ENCODE peak calls at places on chromosomes 4 and X, in eight cellular contexts. A is iPS-NIHi11, X is transverse colon, O is Calu3, K is lung, R is pons, E is NCI-H69, Y is activated T-cell treated with anti-CD3 and anti-CD28 coated beads for 24 hours. B is an unnamed sample.

GRCh38 chrX:81957900-81958545 is 756.1 kb downstream of the SH3BGRL start:
- DNase-seq in A (peak; percentile 11), X (no peak), O (peak; percentile 23), K (no peak), R (peak; percentile 37), E (peak; percentile 54), Y (no peak), B (peak; percentile 36)

GRCh38 chrX:107563851-107564250 is 64.5 kb upstream of the PRPS1 start:
- DNase-seq in A (no peak), X (no peak), O (no peak), K (no peak), R (no peak), E (peak; percentile 93), Y (no peak), B (no peak)

GRCh38 chr4:114093221-114093715 is 113.8 kb upstream of the ARSJ start:
- DNase-seq in A (no peak), X (no peak), O (no peak), K (no peak), R (no peak), E (no peak), Y (no peak), B (no peak)

GRCh38 chrX:139969286-139969685 is 4.0 kb upstream of the CXorf66 start:
- DNase-seq in A (no peak), X (no peak), O (no peak), K (no peak), R (no peak), E (no peak), Y (no peak), B (no peak)

GRCh38 chr4:106038012-106038411 is 142.7 kb downstream of the NPNT start:
- DNase-seq in A (no peak), X (no peak), O (peak; percentile 16), K (no peak), R (no peak), E (peak; percentile 2), Y (no peak), B (no peak)

GRCh38 chr4:20684852-20685763 is 15.2 kb upstream of the PACRGL start:
- DNase-seq in A (peak; percentile 18), X (no peak), O (no peak), K (no peak), R (peak; percentile 70), E (peak; percentile 55), Y (no peak), B (no peak)

GRCh38 chrX:46759645-46759974 is 692 bp upstream of the SLC9A7 start:
- DNase-seq in A (no peak), X (no peak), O (no peak), K (no peak), R (no peak), E (peak; percentile 45), Y (no peak), B (no peak)

GRCh38 chr4:101806914-101807313 is 16.4 kb downstream of the BANK1 start:
- DNase-seq in A (peak; percentile 11), X (no peak), O (no peak), K (no peak), R (no peak), E (peak; percentile 66), Y (no peak), B (no peak)

GRCh38 chr4:119124314-119124713 is 11.3 kb upstream of the MYOZ2 start:
- DNase-seq in A (no peak), X (no peak), O (no peak), K (no peak), R (no peak), E (no peak), Y (no peak), B (no peak)

GRCh38 chr4:113064244-113064643 is 14.8 kb downstream of the ANK2 start:
- DNase-seq in A (peak; percentile 85), X (no peak), O (no peak), K (no peak), R (no peak), E (peak; percentile 98), Y (no peak), B (peak; percentile 89)

GRCh38 chr4:139214039-139214534 is 37.1 kb upstream of the ELF2 start:
- DNase-seq in A (peak; percentile 72), X (peak; percentile 46), O (no peak), K (no peak), R (peak; percentile 63), E (peak; percentile 7), Y (no peak), B (no peak)

GRCh38 chr4:89117115-89117514 is 5.8 kb downstream of the TIGD2 start:
- DNase-seq in A (no peak), X (no peak), O (no peak), K (no peak), R (no peak), E (no peak), Y (no peak), B (no peak)

GRCh38 chrX:72712094-72712755 is 1.9 kb downstream of the PHKA1 start:
- DNase-seq in A (no peak), X (no peak), O (no peak), K (no peak), R (no peak), E (peak; percentile 8), Y (no peak), B (no peak)

GRCh38 chr4:82823062-82823461 is 24.5 kb upstream of the SCD5 start:
- DNase-seq in A (no peak), X (no peak), O (no peak), K (no peak), R (no peak), E (no peak), Y (no peak), B (no peak)

GRCh38 chr4:137390141-137390540 is 142.2 kb downstream of the PCDH18 start:
- DNase-seq in A (no peak), X (no peak), O (no peak), K (no peak), R (no peak), E (no peak), Y (no peak), B (no peak)

GRCh38 chr4:144557404-144557803 is 88.6 kb upstream of the HHIP start:
- DNase-seq in A (no peak), X (no peak), O (no peak), K (no peak), R (no peak), E (no peak), Y (no peak), B (no peak)

GRCh38 chr4:171983935-171984805 is 171.0 kb downstream of the GALNTL6 start:
- DNase-seq in A (no peak), X (no peak), O (no peak), K (no peak), R (no peak), E (no peak), Y (no peak), B (peak; percentile 25)

GRCh38 chr4:105061136-105061696 is 85.5 kb upstream of the TET2 start:
- DNase-seq in A (peak; percentile 45), X (peak; percentile 19), O (peak; percentile 21), K (no peak), R (peak; percentile 66), E (peak; percentile 5), Y (peak; percentile 33), B (no peak)

GRCh38 chr4:177118596-177118995 is 191.1 kb upstream of the NEIL3 start:
- DNase-seq in A (no peak), X (no peak), O (no peak), K (no peak), R (peak; percentile 29), E (peak; percentile 83), Y (no peak), B (no peak)

GRCh38 chr4:8261851-8262535 is 7.6 kb upstream of the HTRA3 start:
- DNase-seq in A (no peak), X (no peak), O (no peak), K (no peak), R (no peak), E (no peak), Y (no peak), B (no peak)

GRCh38 chrX:9349572-9350259 is 115.1 kb upstream of the TBL1X start:
- DNase-seq in A (no peak), X (no peak), O (no peak), K (no peak), R (no peak), E (no peak), Y (no peak), B (no peak)

GRCh38 chrX:13506574-13506973 is 62.8 kb upstream of the EGFL6 start:
- DNase-seq in A (peak; percentile 40), X (peak; percentile 56), O (peak; percentile 42), K (peak; percentile 32), R (peak; percentile 19), E (peak; percentile 60), Y (peak; percentile 26), B (peak; percentile 39)

GRCh38 chrX:74535633-74536141 is 78.7 kb downstream of the RLIM start:
- DNase-seq in A (peak; percentile 41), X (peak; percentile 81), O (peak; percentile 26), K (peak; percentile 58), R (no peak), E (peak; percentile 59), Y (peak; percentile 12), B (peak; percentile 6)

GRCh38 chrX:154829102-154829501 is 5.4 kb downstream of the SMIM9 start:
- DNase-seq in A (no peak), X (no peak), O (no peak), K (no peak), R (no peak), E (no peak), Y (no peak), B (no peak)

GRCh38 chrX:108130889-108131288 is 39.3 kb downstream of the ATG4A start:
- DNase-seq in A (no peak), X (no peak), O (no peak), K (no peak), R (no peak), E (no peak), Y (no peak), B (no peak)

GRCh38 chr4:4416981-4417380 is 30.1 kb downstream of the NSG1 start:
- DNase-seq in A (no peak), X (no peak), O (no peak), K (no peak), R (no peak), E (no peak), Y (no peak), B (no peak)

GRCh38 chrX:45771114-45771513 is 570.4 kb upstream of the DIPK2B start:
- DNase-seq in A (no peak), X (peak; percentile 72), O (peak; percentile 45), K (peak; percentile 44), R (no peak), E (peak; percentile 52), Y (no peak), B (no peak)

GRCh38 chr4:789571-790465 is 36.1 kb downstream of the CPLX1 start:
- DNase-seq in A (no peak), X (peak; percentile 45), O (no peak), K (no peak), R (no peak), E (no peak), Y (no peak), B (no peak)

GRCh38 chr4:77197361-77197760 is 40.4 kb downstream of the CCNG2 start:
- DNase-seq in A (no peak), X (no peak), O (no peak), K (no peak), R (no peak), E (no peak), Y (no peak), B (no peak)

GRCh38 chr4:3322059-3322550 is 29.3 kb downstream of the RGS12 start:
- DNase-seq in A (peak; percentile 44), X (no peak), O (no peak), K (no peak), R (no peak), E (no peak), Y (no peak), B (peak; percentile 49)

GRCh38 chr4:81471361-81472248 is at the start of gene RASGEF1B:
- DNase-seq in A (peak; percentile 89), X (peak; percentile 94), O (peak; percentile 90), K (peak; percentile 89), R (peak; percentile 93), E (peak; percentile 93), Y (peak; percentile 93), B (no peak)

GRCh38 chrX:103734125-103734760 is 23.5 kb downstream of the TMEM31 start:
- DNase-seq in A (no peak), X (no peak), O (no peak), K (no peak), R (no peak), E (peak; percentile 75), Y (no peak), B (no peak)

GRCh38 chrX:13721819-13722527 is 12.4 kb downstream of the TRAPPC2 start:
- DNase-seq in A (no peak), X (no peak), O (no peak), K (no peak), R (peak; percentile 65), E (peak; percentile 9), Y (no peak), B (no peak)

GRCh38 chr4:47061435-47061834 is 30.1 kb downstream of the GABRB1 start:
- DNase-seq in A (no peak), X (no peak), O (no peak), K (no peak), R (no peak), E (no peak), Y (no peak), B (no peak)